ENCODE peak calls at places on chromosomes 16 and 17, in six cellular contexts. S is neuronal stem cell, Z is IMR-90, I is mesenchymal stem cell, R is H9, M is H1. Q is an unnamed sample.

GRCh38 chr17:80761421-80761871 is 216.8 kb downstream of the RPTOR start:
- DNase-seq in S (no peak), M (no peak), R (no peak), Z (peak; percentile 88), I (peak; percentile 92), Q (no peak)

GRCh38 chr17:7383742-7384488 is 3.0 kb downstream of the TNK1 start:
- DNase-seq in M (no peak), S (no peak), I (peak; percentile 32), R (peak; percentile 93), Z (peak; percentile 13), Q (peak; percentile 80)

GRCh38 chr17:48994548-48995331 is 2.4 kb upstream of the IGF2BP1 start:
- DNase-seq in Z (no peak), M (no peak), S (no peak), I (no peak), R (no peak), Q (no peak)

GRCh38 chr16:20740007-20740883 is 1.4 kb downstream of the THUMPD1 start:
- DNase-seq in Z (no peak), I (peak; percentile 5), M (no peak), S (no peak), R (no peak), Q (peak; percentile 7)

GRCh38 chr16:22388101-22388644 is 13.8 kb upstream of the CDR2 start:
- DNase-seq in R (no peak), I (no peak), S (no peak), Z (peak; percentile 40), M (no peak), Q (no peak)

GRCh38 chr17:65278050-65278819 is 141.1 kb downstream of the RGS9 start:
- DNase-seq in Z (peak; percentile 62), M (no peak), R (peak; percentile 90), I (peak; percentile 65), S (peak; percentile 66), Q (peak; percentile 87)

GRCh38 chr17:17929655-17930380 is 42.4 kb downstream of the TOM1L2 start:
- DNase-seq in R (no peak), Z (peak; percentile 42), M (no peak), S (no peak), I (no peak), Q (no peak)

GRCh38 chr16:30490210-30490609 is 17.7 kb downstream of the ITGAL start:
- DNase-seq in I (no peak), M (no peak), R (no peak), Z (no peak), S (no peak), Q (no peak)

GRCh38 chr16:8730335-8730915 is 56.0 kb downstream of the ABAT start:
- DNase-seq in R (no peak), I (no peak), Z (no peak), S (no peak), M (no peak), Q (no peak)

GRCh38 chr17:30922235-30922993 is 669 bp downstream of the ADAP2 start:
- DNase-seq in S (no peak), I (peak; percentile 33), R (peak; percentile 62), Z (no peak), M (no peak), Q (peak; percentile 19)

GRCh38 chr16:1199342-1200013 is 25.6 kb downstream of the TPSG1 start:
- DNase-seq in Z (no peak), S (no peak), I (no peak), M (no peak), R (no peak), Q (no peak)

GRCh38 chr17:42422412-42422957 is 571 bp downstream of the CAVIN1 start:
- DNase-seq in Z (peak; percentile 32), R (peak; percentile 71), S (no peak), I (peak; percentile 62), M (no peak), Q (peak; percentile 68)

GRCh38 chr16:87958632-87959031 is 7.4 kb downstream of the BANP start:
- DNase-seq in S (no peak), I (no peak), R (no peak), Z (no peak), M (no peak), Q (no peak)

GRCh38 chr17:7176870-7177209 is 2.3 kb downstream of the ASGR1 start:
- DNase-seq in I (no peak), Z (no peak), S (no peak), M (no peak), R (peak; percentile 72), Q (peak; percentile 33)

GRCh38 chr17:50344712-50345380 is 1.1 kb upstream of the XYLT2 start:
- DNase-seq in R (peak; percentile 39), M (no peak), Z (no peak), S (no peak), I (no peak), Q (no peak)

GRCh38 chr17:2602597-2603017 is 9.2 kb downstream of the PAFAH1B1 start:
- DNase-seq in M (no peak), Z (peak; percentile 16), R (no peak), I (peak; percentile 49), S (no peak), Q (peak; percentile 67)

GRCh38 chr17:79085154-79085920 is 10.7 kb downstream of the ENGASE start:
- DNase-seq in Z (no peak), M (no peak), I (no peak), S (no peak), R (no peak), Q (no peak)

GRCh38 chr17:36509272-36509985 is 22.9 kb downstream of the ZNHIT3 start:
- DNase-seq in S (no peak), M (no peak), R (no peak), I (no peak), Z (no peak), Q (no peak)

GRCh38 chr17:44065668-44066203 is 735 bp downstream of the LSM12 start:
- DNase-seq in M (no peak), R (no peak), I (peak; percentile 50), Z (no peak), S (no peak), Q (peak; percentile 23)

GRCh38 chr17:81272616-81273015 is 22.5 kb downstream of the SLC38A10 start:
- DNase-seq in R (no peak), I (no peak), M (no peak), Z (no peak), S (no peak), Q (no peak)

GRCh38 chr17:79657036-79657435 is 46.2 kb upstream of the RBFOX3 start:
- DNase-seq in M (no peak), Z (no peak), I (no peak), R (peak; percentile 25), S (no peak), Q (no peak)

GRCh38 chr16:30728904-30729672 is 19.1 kb upstream of the PHKG2 start:
- DNase-seq in R (no peak), I (no peak), S (no peak), Z (no peak), M (no peak), Q (no peak)

GRCh38 chr17:67427410-67427809 is 50.3 kb downstream of the PITPNC1 start:
- DNase-seq in R (no peak), I (no peak), Z (no peak), S (no peak), M (no peak), Q (no peak)

GRCh38 chr16:73068546-73069401 is 20.8 kb upstream of the ZFHX3 start:
- DNase-seq in R (no peak), I (peak; percentile 97), Z (peak; percentile 99), M (no peak), S (no peak), Q (no peak)

GRCh38 chr17:30921544-30922196 is at the start of gene ADAP2:
- DNase-seq in M (no peak), Z (no peak), S (no peak), I (peak; percentile 26), R (peak; percentile 68), Q (peak; percentile 20)

GRCh38 chr17:66283971-66284370 is 18.4 kb upstream of the PRKCA start:
- DNase-seq in S (no peak), M (no peak), Z (peak; percentile 34), R (no peak), I (no peak), Q (no peak)

GRCh38 chr17:44293509-44294226 is 14.7 kb upstream of the RUNDC3A start:
- DNase-seq in S (no peak), I (no peak), M (no peak), R (no peak), Z (no peak), Q (no peak)

GRCh38 chr16:85315871-85316270 is 203.6 kb upstream of the CIBAR2 start:
- DNase-seq in S (no peak), Z (no peak), M (no peak), I (no peak), R (no peak), Q (no peak)

GRCh38 chr16:67201411-67202345 is 2.7 kb downstream of the ELMO3 start:
- DNase-seq in Z (no peak), M (no peak), I (no peak), R (no peak), S (no peak), Q (no peak)
- H2BK15ac ChIP-seq in Z (no peak overlapping the region), M (no peak overlapping the region), I (no peak overlapping the region), R (no peak overlapping the region), S (no peak overlapping the region), Q (no peak overlapping the region)

GRCh38 chr16:81589975-81590650 is 145.5 kb downstream of the CMIP start:
- DNase-seq in M (no peak), I (no peak), Z (no peak), S (no peak), R (no peak), Q (no peak)
- H3K18ac ChIP-seq in M (no peak overlapping the region), I (no peak overlapping the region), Z (no peak overlapping the region), S (no peak overlapping the region), R (no peak overlapping the region), Q (no peak overlapping the region)

DNA sequence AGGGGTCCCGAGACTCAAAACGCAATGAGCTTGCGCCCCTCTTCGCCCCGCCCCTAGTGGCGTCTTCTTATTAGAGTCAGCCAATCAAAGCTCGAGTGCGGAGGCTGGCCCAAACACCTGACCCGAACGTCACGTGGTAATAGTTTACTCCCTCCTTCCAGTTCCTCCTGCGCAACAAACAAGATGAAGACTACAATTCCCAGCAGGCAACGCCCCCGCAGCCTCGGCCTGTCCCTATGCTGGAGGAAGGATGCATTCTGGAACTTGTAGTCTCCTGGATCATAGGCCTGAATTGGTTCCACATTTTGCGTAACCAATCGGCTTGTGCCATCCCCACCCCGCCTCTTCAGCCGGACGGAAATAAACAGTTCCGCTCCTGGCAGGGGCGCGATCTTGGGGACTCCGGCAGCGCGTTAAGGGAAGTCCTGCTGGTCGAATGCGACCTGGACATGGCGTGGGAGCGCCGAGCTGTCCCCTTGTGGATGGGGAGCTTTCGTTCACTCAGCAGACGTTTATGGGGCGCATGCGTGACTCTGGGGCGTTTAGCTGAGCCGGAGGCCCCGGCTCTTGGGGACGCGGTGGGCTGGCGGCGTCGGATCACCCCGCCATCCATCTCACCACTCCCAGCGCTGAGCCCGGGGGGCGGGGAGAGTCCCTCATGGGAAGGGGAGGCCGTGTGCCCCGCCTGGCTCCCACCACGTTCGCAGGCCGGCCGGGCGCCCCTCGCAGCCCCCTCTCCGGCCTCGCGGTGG is at the start of gene WBP2:
- DNase-seq in S (peak; percentile 99), Z (peak; percentile 100), R (peak; percentile 100), M (peak; percentile 100), I (peak; percentile 100), Q (peak; percentile 100)
- H4K8ac ChIP-seq in S (no peak within 1 kb of the TSS), Z (peak within 1 kb of the TSS; percentile 75), R (no peak within 1 kb of the TSS), M (peak within 1 kb of the TSS; percentile 96), I (peak within 1 kb of the TSS; percentile 83), Q (peak within 1 kb of the TSS; percentile 58)

DNA sequence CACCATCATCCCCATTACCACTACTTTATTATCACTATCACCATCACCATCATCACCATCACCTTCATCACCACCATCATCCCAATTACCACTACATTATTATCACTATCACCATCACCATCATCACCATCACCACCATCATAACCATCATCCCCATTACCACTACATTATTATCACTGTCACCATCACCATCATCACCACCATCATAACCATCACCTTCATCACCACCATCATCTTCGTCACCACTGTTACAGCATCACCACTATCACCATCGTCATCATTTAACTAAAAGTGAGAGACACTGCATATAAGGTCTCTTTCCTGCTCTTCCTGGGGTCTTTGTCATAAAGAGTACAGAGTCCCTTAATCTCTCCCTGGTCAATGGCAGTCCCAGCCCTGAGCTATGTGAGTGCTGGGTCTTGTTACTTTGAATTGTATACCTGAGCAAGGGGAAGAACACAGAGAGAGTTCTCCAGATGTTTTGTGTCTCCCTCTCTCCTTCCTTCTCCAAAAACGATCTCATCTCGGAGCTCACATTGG is 133.5 kb downstream of the CMIP start:
- DNase-seq in R (no peak), M (no peak), S (no peak), I (no peak), Z (no peak), Q (no peak)
- H2BK15ac ChIP-seq in R (no peak overlapping the region), M (no peak overlapping the region), S (no peak overlapping the region), I (no peak overlapping the region), Z (no peak overlapping the region), Q (no peak overlapping the region)